ENCODE peak calls at places on chromosomes 5 and 9, in eight cellular contexts. F is mucosa of descending colon; M is T-helper 9 cell; P is activated CD4-positive, alpha-beta T cell treated with anti-CD3 and anti-CD28 coated beads, Interleukin-2, amount 50 U/mL, for 24 hours; O is epithelial cell of prostate; X is mesendoderm; E is AML-193; V is gastrocnemius medialis. B is an unnamed sample.

GRCh38 chr9:89949116-89949515 is 344.3 kb downstream of the GADD45G start:
- DNase-seq in F (no peak), M (no peak), P (no peak), O (no peak), X (peak; percentile 54), E (no peak), V (no peak), B (no peak)

GRCh38 chr9:94700445-94700844 is 26.1 kb upstream of the AOPEP start:
- DNase-seq in F (no peak), M (no peak), P (no peak), O (no peak), X (no peak), E (no peak), V (no peak), B (no peak)

GRCh38 chr5:73938280-73938937 is 312.4 kb downstream of the ARHGEF28 start:
- DNase-seq in F (no peak), M (no peak), P (no peak), O (peak; percentile 91), X (peak; percentile 62), E (no peak), V (no peak), B (no peak)

GRCh38 chr5:133324058-133324457 is 272.2 kb downstream of the HSPA4 start:
- DNase-seq in F (no peak), M (no peak), P (no peak), O (no peak), X (no peak), E (no peak), V (no peak), B (no peak)

GRCh38 chr9:101592788-101593187 is 2.0 kb downstream of the PPP3R2 start:
- DNase-seq in F (no peak), M (no peak), P (no peak), O (no peak), X (no peak), E (no peak), V (no peak), B (no peak)

GRCh38 chr5:165622864-165623536 is 2117.6 kb downstream of the MAT2B start:
- DNase-seq in F (no peak), M (no peak), P (no peak), O (no peak), X (no peak), E (peak; percentile 2), V (no peak), B (no peak)

GRCh38 chr5:76715484-76715733 is 517 bp upstream of the F2R start:
- DNase-seq in F (no peak), M (no peak), P (no peak), O (no peak), X (no peak), E (peak; percentile 14), V (no peak), B (no peak)

GRCh38 chr9:126915846-126916543 is 1.4 kb downstream of the RALGPS1 start:
- DNase-seq in F (peak; percentile 35), M (no peak), P (no peak), O (no peak), X (no peak), E (no peak), V (no peak), B (no peak)

GRCh38 chr5:7047862-7048261 is 334.6 kb downstream of the TENT4A start:
- DNase-seq in F (peak; percentile 35), M (no peak), P (no peak), O (no peak), X (no peak), E (no peak), V (no peak), B (no peak)

GRCh38 chr9:123562844-123563346 is 206.9 kb downstream of the CRB2 start:
- DNase-seq in F (no peak), M (no peak), P (no peak), O (peak; percentile 53), X (peak; percentile 18), E (peak; percentile 28), V (no peak), B (no peak)

B was measured in activated T-helper 1 cell treated with Interleukin-2 at 50 U/mL for 16 hours.